ENCODE peak calls at places on chromosomes 1 and 21, in six cellular contexts. One of them, this sample, is unnamed. For H3K4me1 and H3K27me3, the result is how much of the 10 kb centered on the place peaks cover.

GRCh38 chr1:181490276-181490675 is 7.0 kb downstream of the CACNA1E start:
- DNase-seq in PC-3: no peak
- DNase-seq in CD4-positive, CD25-positive, alpha-beta regulatory T cell: no peak
- DNase-seq in esophagus squamous epithelium: no peak
- DNase-seq in endothelial cell of umbilical vein: no peak
- DNase-seq in uterus: no peak
- DNase-seq in this sample: no peak

GRCh38 chr1:162906485-162906884 is 45.5 kb upstream of the CCDC190 start:
- DNase-seq in PC-3: peak
- DNase-seq in CD4-positive, CD25-positive, alpha-beta regulatory T cell: no peak
- DNase-seq in esophagus squamous epithelium: no peak
- DNase-seq in endothelial cell of umbilical vein: no peak
- DNase-seq in uterus: no peak
- DNase-seq in this sample: no peak

GRCh38 chr1:58515794-58516401 is 30.6 kb downstream of the OMA1 start:
- DNase-seq in PC-3: peak
- DNase-seq in CD4-positive, CD25-positive, alpha-beta regulatory T cell: peak
- DNase-seq in esophagus squamous epithelium: no peak
- DNase-seq in endothelial cell of umbilical vein: peak
- DNase-seq in uterus: no peak
- DNase-seq in this sample: no peak

GRCh38 chr1:224998185-224998584 is 68.7 kb downstream of the DNAH14 start:
- DNase-seq in PC-3: no peak
- DNase-seq in CD4-positive, CD25-positive, alpha-beta regulatory T cell: no peak
- DNase-seq in esophagus squamous epithelium: no peak
- DNase-seq in endothelial cell of umbilical vein: no peak
- DNase-seq in uterus: no peak
- DNase-seq in this sample: no peak

GRCh38 chr1:233677690-233678354 is 63.9 kb downstream of the KCNK1 start:
- DNase-seq in PC-3: no peak
- DNase-seq in CD4-positive, CD25-positive, alpha-beta regulatory T cell: no peak
- DNase-seq in esophagus squamous epithelium: no peak
- DNase-seq in endothelial cell of umbilical vein: no peak
- DNase-seq in uterus: no peak
- DNase-seq in this sample: no peak

GRCh38 chr1:202010042-202011015 is at the start of gene ELF3:
- DNase-seq in PC-3: peak
- DNase-seq in CD4-positive, CD25-positive, alpha-beta regulatory T cell: no peak
- DNase-seq in esophagus squamous epithelium: no peak
- DNase-seq in endothelial cell of umbilical vein: no peak
- DNase-seq in uterus: no peak
- DNase-seq in this sample: peak

GRCh38 chr1:216542741-216543140 is 119.5 kb upstream of the USH2A start:
- DNase-seq in PC-3: no peak
- DNase-seq in CD4-positive, CD25-positive, alpha-beta regulatory T cell: no peak
- DNase-seq in esophagus squamous epithelium: no peak
- DNase-seq in endothelial cell of umbilical vein: no peak
- DNase-seq in uterus: no peak
- DNase-seq in this sample: no peak

GRCh38 chr1:87201768-87202167 is 126.9 kb upstream of the LMO4 start:
- DNase-seq in PC-3: no peak
- DNase-seq in CD4-positive, CD25-positive, alpha-beta regulatory T cell: no peak
- DNase-seq in esophagus squamous epithelium: no peak
- DNase-seq in endothelial cell of umbilical vein: no peak
- DNase-seq in uterus: no peak
- DNase-seq in this sample: no peak

GRCh38 chr1:217096200-217096599 is 373.0 kb upstream of the ESRRG start:
- DNase-seq in PC-3: no peak
- DNase-seq in CD4-positive, CD25-positive, alpha-beta regulatory T cell: no peak
- DNase-seq in esophagus squamous epithelium: no peak
- DNase-seq in endothelial cell of umbilical vein: no peak
- DNase-seq in uterus: no peak
- DNase-seq in this sample: no peak

GRCh38 chr1:218426343-218426657 is 81.2 kb downstream of the TGFB2 start:
- DNase-seq in PC-3: peak
- DNase-seq in CD4-positive, CD25-positive, alpha-beta regulatory T cell: no peak
- DNase-seq in esophagus squamous epithelium: no peak
- DNase-seq in endothelial cell of umbilical vein: no peak
- DNase-seq in uterus: peak
- DNase-seq in this sample: no peak

GRCh38 chr1:12518956-12519707 is 98.9 kb downstream of the DHRS3 start:
- DNase-seq in PC-3: peak
- DNase-seq in CD4-positive, CD25-positive, alpha-beta regulatory T cell: no peak
- DNase-seq in esophagus squamous epithelium: no peak
- DNase-seq in endothelial cell of umbilical vein: peak
- DNase-seq in uterus: peak
- DNase-seq in this sample: no peak

GRCh38 chr1:176897350-176898236 is 266.9 kb downstream of the ASTN1 start:
- DNase-seq in PC-3: peak
- DNase-seq in CD4-positive, CD25-positive, alpha-beta regulatory T cell: no peak
- DNase-seq in esophagus squamous epithelium: no peak
- DNase-seq in endothelial cell of umbilical vein: peak
- DNase-seq in uterus: peak
- DNase-seq in this sample: peak

GRCh38 chr1:15843826-15844572 is 3.5 kb upstream of the SPEN start:
- DNase-seq in PC-3: no peak
- DNase-seq in CD4-positive, CD25-positive, alpha-beta regulatory T cell: no peak
- DNase-seq in esophagus squamous epithelium: no peak
- DNase-seq in endothelial cell of umbilical vein: no peak
- DNase-seq in uterus: no peak
- DNase-seq in this sample: no peak

GRCh38 chr1:223123238-223123976 is 19.6 kb downstream of the TLR5 start:
- DNase-seq in PC-3: peak
- DNase-seq in CD4-positive, CD25-positive, alpha-beta regulatory T cell: peak
- DNase-seq in esophagus squamous epithelium: no peak
- DNase-seq in endothelial cell of umbilical vein: peak
- DNase-seq in uterus: peak
- DNase-seq in this sample: peak

GRCh38 chr1:36511804-36512798 is 29.4 kb upstream of the CSF3R start:
- DNase-seq in PC-3: no peak
- DNase-seq in CD4-positive, CD25-positive, alpha-beta regulatory T cell: no peak
- DNase-seq in esophagus squamous epithelium: no peak
- DNase-seq in endothelial cell of umbilical vein: no peak
- DNase-seq in uterus: no peak
- DNase-seq in this sample: no peak

GRCh38 chr1:25046194-25046532 is 116.1 kb upstream of the RUNX3 start:
- DNase-seq in PC-3: no peak
- DNase-seq in CD4-positive, CD25-positive, alpha-beta regulatory T cell: no peak
- DNase-seq in esophagus squamous epithelium: no peak
- DNase-seq in endothelial cell of umbilical vein: no peak
- DNase-seq in uterus: no peak
- DNase-seq in this sample: no peak

GRCh38 chr1:28577738-28578536 is 14.1 kb upstream of the RAB42 start:
- DNase-seq in PC-3: no peak
- DNase-seq in CD4-positive, CD25-positive, alpha-beta regulatory T cell: no peak
- DNase-seq in esophagus squamous epithelium: no peak
- DNase-seq in endothelial cell of umbilical vein: no peak
- DNase-seq in uterus: no peak
- DNase-seq in this sample: no peak

GRCh38 chr21:41835711-41836154 is 43.4 kb downstream of the PRDM15 start:
- DNase-seq in PC-3: no peak
- DNase-seq in CD4-positive, CD25-positive, alpha-beta regulatory T cell: no peak
- DNase-seq in esophagus squamous epithelium: no peak
- DNase-seq in endothelial cell of umbilical vein: no peak
- DNase-seq in uterus: no peak
- DNase-seq in this sample: peak

GRCh38 chr21:40846566-40847411 is at the start of gene DSCAM:
- DNase-seq in PC-3: no peak
- DNase-seq in CD4-positive, CD25-positive, alpha-beta regulatory T cell: no peak
- DNase-seq in esophagus squamous epithelium: no peak
- DNase-seq in endothelial cell of umbilical vein: no peak
- DNase-seq in uterus: no peak
- DNase-seq in this sample: no peak

GRCh38 chr21:38286739-38287426 is 30.1 kb downstream of the KCNJ15 start:
- DNase-seq in PC-3: no peak
- DNase-seq in CD4-positive, CD25-positive, alpha-beta regulatory T cell: no peak
- DNase-seq in esophagus squamous epithelium: no peak
- DNase-seq in endothelial cell of umbilical vein: no peak
- DNase-seq in uterus: no peak
- DNase-seq in this sample: no peak

GRCh38 chr1:240691521-240692338 is 79.8 kb upstream of the GREM2 start:
- DNase-seq in PC-3: peak
- DNase-seq in CD4-positive, CD25-positive, alpha-beta regulatory T cell: no peak
- DNase-seq in esophagus squamous epithelium: no peak
- DNase-seq in endothelial cell of umbilical vein: no peak
- DNase-seq in uterus: peak
- DNase-seq in this sample: no peak

GRCh38 chr1:33893147-33893830 is 29.4 kb downstream of the HMGB4 start:
- DNase-seq in PC-3: no peak
- DNase-seq in CD4-positive, CD25-positive, alpha-beta regulatory T cell: no peak
- DNase-seq in esophagus squamous epithelium: no peak
- DNase-seq in endothelial cell of umbilical vein: no peak
- DNase-seq in uterus: no peak
- DNase-seq in this sample: no peak

GRCh38 chr1:12609469-12610003 is 8.5 kb downstream of the DHRS3 start:
- DNase-seq in PC-3: no peak
- DNase-seq in CD4-positive, CD25-positive, alpha-beta regulatory T cell: no peak
- DNase-seq in esophagus squamous epithelium: no peak
- DNase-seq in endothelial cell of umbilical vein: no peak
- DNase-seq in uterus: no peak
- DNase-seq in this sample: no peak

GRCh38 chr1:63891211-63891610 is 117.4 kb downstream of the ROR1 start:
- DNase-seq in PC-3: no peak
- DNase-seq in CD4-positive, CD25-positive, alpha-beta regulatory T cell: no peak
- DNase-seq in esophagus squamous epithelium: no peak
- DNase-seq in endothelial cell of umbilical vein: no peak
- DNase-seq in uterus: no peak
- DNase-seq in this sample: no peak

GRCh38 chr1:63892632-63893395 is 119.0 kb downstream of the ROR1 start:
- DNase-seq in PC-3: peak
- DNase-seq in CD4-positive, CD25-positive, alpha-beta regulatory T cell: no peak
- DNase-seq in esophagus squamous epithelium: peak
- DNase-seq in endothelial cell of umbilical vein: no peak
- DNase-seq in uterus: no peak
- DNase-seq in this sample: no peak

GRCh38 chr1:63894627-63895256 is 120.9 kb downstream of the ROR1 start:
- DNase-seq in PC-3: no peak
- DNase-seq in CD4-positive, CD25-positive, alpha-beta regulatory T cell: no peak
- DNase-seq in esophagus squamous epithelium: no peak
- DNase-seq in endothelial cell of umbilical vein: no peak
- DNase-seq in uterus: no peak
- DNase-seq in this sample: no peak

GRCh38 chr1:63890468-63890867 is 116.7 kb downstream of the ROR1 start:
- DNase-seq in PC-3: no peak
- DNase-seq in CD4-positive, CD25-positive, alpha-beta regulatory T cell: no peak
- DNase-seq in esophagus squamous epithelium: no peak
- DNase-seq in endothelial cell of umbilical vein: no peak
- DNase-seq in uterus: no peak
- DNase-seq in this sample: no peak

GRCh38 chr1:63893976-63894375 is 120.2 kb downstream of the ROR1 start:
- DNase-seq in PC-3: peak
- DNase-seq in CD4-positive, CD25-positive, alpha-beta regulatory T cell: no peak
- DNase-seq in esophagus squamous epithelium: no peak
- DNase-seq in endothelial cell of umbilical vein: no peak
- DNase-seq in uterus: no peak
- DNase-seq in this sample: no peak
- H3K4me1 ChIP-seq in PC-3: under half
- H3K4me1 ChIP-seq in CD4-positive, CD25-positive, alpha-beta regulatory T cell: under half
- H3K4me1 ChIP-seq in esophagus squamous epithelium: under half
- H3K4me1 ChIP-seq in endothelial cell of umbilical vein: under half
- H3K4me1 ChIP-seq in uterus: under half
- H3K4me1 ChIP-seq in this sample: under half

GRCh38 chr1:75673885-75674284 is 50.6 kb upstream of the ACADM start:
- DNase-seq in PC-3: no peak
- DNase-seq in CD4-positive, CD25-positive, alpha-beta regulatory T cell: no peak
- DNase-seq in esophagus squamous epithelium: no peak
- DNase-seq in endothelial cell of umbilical vein: no peak
- DNase-seq in uterus: no peak
- DNase-seq in this sample: no peak

GRCh38 chr1:75673399-75673798 is 51.1 kb upstream of the ACADM start:
- DNase-seq in PC-3: no peak
- DNase-seq in CD4-positive, CD25-positive, alpha-beta regulatory T cell: no peak
- DNase-seq in esophagus squamous epithelium: no peak
- DNase-seq in endothelial cell of umbilical vein: no peak
- DNase-seq in uterus: no peak
- DNase-seq in this sample: no peak

GRCh38 chr1:75672108-75672507 is 52.4 kb upstream of the ACADM start:
- DNase-seq in PC-3: no peak
- DNase-seq in CD4-positive, CD25-positive, alpha-beta regulatory T cell: no peak
- DNase-seq in esophagus squamous epithelium: no peak
- DNase-seq in endothelial cell of umbilical vein: no peak
- DNase-seq in uterus: no peak
- DNase-seq in this sample: no peak

GRCh38 chr1:75672528-75673393 is 51.7 kb upstream of the ACADM start:
- DNase-seq in PC-3: peak
- DNase-seq in CD4-positive, CD25-positive, alpha-beta regulatory T cell: no peak
- DNase-seq in esophagus squamous epithelium: no peak
- DNase-seq in endothelial cell of umbilical vein: no peak
- DNase-seq in uterus: no peak
- DNase-seq in this sample: no peak

GRCh38 chr1:75677443-75677842 is 47.1 kb upstream of the ACADM start:
- DNase-seq in PC-3: no peak
- DNase-seq in CD4-positive, CD25-positive, alpha-beta regulatory T cell: no peak
- DNase-seq in esophagus squamous epithelium: no peak
- DNase-seq in endothelial cell of umbilical vein: no peak
- DNase-seq in uterus: no peak
- DNase-seq in this sample: no peak
- H3K4me3 ChIP-seq in PC-3: peak
- H3K4me3 ChIP-seq in CD4-positive, CD25-positive, alpha-beta regulatory T cell: no peak
- H3K4me3 ChIP-seq in esophagus squamous epithelium: no peak
- H3K4me3 ChIP-seq in endothelial cell of umbilical vein: no peak
- H3K4me3 ChIP-seq in uterus: no peak
- H3K4me3 ChIP-seq in this sample: no peak

DNA sequence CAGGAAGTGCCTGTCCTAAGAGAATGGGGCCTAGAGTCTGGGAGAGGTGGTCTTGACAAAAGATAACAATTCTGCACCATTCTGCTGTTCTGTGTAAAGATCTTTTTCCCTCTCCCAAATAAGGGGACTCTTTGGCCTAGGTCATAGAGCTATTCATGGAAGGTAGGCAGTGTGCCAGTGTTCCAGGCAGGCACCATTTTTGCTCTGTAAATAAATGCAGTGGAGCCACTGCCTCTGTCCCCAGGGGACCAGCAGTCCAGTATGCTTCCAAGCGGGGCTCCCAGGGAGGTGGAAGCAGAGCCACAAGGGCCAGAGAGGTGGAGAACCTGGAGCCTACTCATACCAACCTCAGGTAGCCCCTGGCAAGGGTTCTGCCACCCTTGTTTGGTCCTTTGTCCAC is 25.9 kb downstream of the KCNA2 start:
- DNase-seq in PC-3: no peak
- DNase-seq in CD4-positive, CD25-positive, alpha-beta regulatory T cell: no peak
- DNase-seq in esophagus squamous epithelium: no peak
- DNase-seq in endothelial cell of umbilical vein: no peak
- DNase-seq in uterus: no peak
- DNase-seq in this sample: no peak
- H3K27me3 ChIP-seq in PC-3: under half
- H3K27me3 ChIP-seq in CD4-positive, CD25-positive, alpha-beta regulatory T cell: under half
- H3K27me3 ChIP-seq in esophagus squamous epithelium: under half
- H3K27me3 ChIP-seq in endothelial cell of umbilical vein: under half
- H3K27me3 ChIP-seq in uterus: under half
- H3K27me3 ChIP-seq in this sample: under half

DNA sequence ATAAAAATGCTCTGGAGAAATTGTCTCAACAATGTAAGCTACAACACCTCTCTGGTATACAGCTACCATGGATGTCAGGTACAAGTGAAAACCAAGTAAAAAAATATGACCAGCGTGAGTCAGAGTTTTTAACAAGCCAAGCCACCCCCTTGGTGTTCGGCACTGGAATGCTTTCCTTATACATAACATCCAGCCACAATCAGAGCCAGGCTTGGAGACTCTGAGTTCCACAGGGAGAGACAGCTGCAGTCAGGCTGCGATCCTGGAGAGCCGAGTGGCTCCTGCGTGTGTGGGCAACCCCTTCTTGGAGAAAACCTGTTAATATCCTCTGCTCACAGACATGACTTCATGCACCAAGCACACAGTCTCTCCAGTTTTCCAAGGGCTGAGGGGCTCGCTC is 21.8 kb downstream of the TSPAN2 start:
- DNase-seq in PC-3: peak
- DNase-seq in CD4-positive, CD25-positive, alpha-beta regulatory T cell: no peak
- DNase-seq in esophagus squamous epithelium: no peak
- DNase-seq in endothelial cell of umbilical vein: no peak
- DNase-seq in uterus: no peak
- DNase-seq in this sample: no peak
- H3K4me1 ChIP-seq in PC-3: under half
- H3K4me1 ChIP-seq in CD4-positive, CD25-positive, alpha-beta regulatory T cell: under half
- H3K4me1 ChIP-seq in esophagus squamous epithelium: under half
- H3K4me1 ChIP-seq in endothelial cell of umbilical vein: under half
- H3K4me1 ChIP-seq in uterus: under half
- H3K4me1 ChIP-seq in this sample: under half

This sample was measured in upper lobe of right lung.